ENCODE peak calls at places on chromosomes 3 and 15, in seven cellular contexts. W is A549, A is sigmoid colon, L is heart left ventricle, S is tibial artery, Q is stomach, E is endothelial cell of umbilical vein. P is an unnamed sample. For H3K9me3 and H3K4me1, the result is how much of the 10 kb centered on the place peaks cover.

GRCh38 chr3:12286927-12287726 is 1.7 kb upstream of the PPARG start:
- DNase-seq in E (no peak), L (peak), S (no peak), Q (peak), W (peak), A (no peak), P (no peak)

GRCh38 chr15:82647835-82648256 is 683 bp upstream of the CPEB1 start:
- DNase-seq in L (no peak), S (no peak), Q (no peak), W (no peak), A (peak), E (no peak), P (no peak)

GRCh38 chr3:139455855-139456254 is 20.5 kb downstream of the RBP2 start:
- DNase-seq in Q (no peak), L (no peak), E (no peak), S (no peak), A (no peak), W (no peak), P (no peak)

GRCh38 chr3:63625161-63625560 is 27.3 kb upstream of the SNTN start:
- DNase-seq in Q (no peak), S (no peak), A (no peak), W (no peak), L (no peak), E (peak), P (no peak)

GRCh38 chr3:183553263-183554026 is 2.1 kb downstream of the KLHL6 start:
- DNase-seq in Q (no peak), L (no peak), S (no peak), A (no peak), W (no peak), E (peak), P (no peak)

GRCh38 chr3:15707779-15708178 is 90.0 kb downstream of the ANKRD28 start:
- DNase-seq in Q (no peak), E (no peak), W (no peak), A (no peak), S (no peak), L (no peak), P (no peak)

GRCh38 chr15:51318382-51319150 is 19.8 kb downstream of the CYP19A1 start:
- DNase-seq in E (no peak), W (no peak), Q (no peak), A (no peak), S (peak), L (no peak), P (no peak)

GRCh38 chr3:121747976-121748375 is 1.6 kb downstream of the GOLGB1 start:
- DNase-seq in Q (no peak), S (no peak), E (no peak), L (no peak), A (no peak), W (no peak), P (no peak)

GRCh38 chr3:127690823-127691452 is 18.2 kb downstream of the ABTB1 start:
- DNase-seq in S (peak), L (peak), W (peak), Q (peak), A (no peak), E (peak), P (no peak)

GRCh38 chr15:25770618-25771369 is 92.3 kb downstream of the ATP10A start:
- DNase-seq in A (no peak), Q (no peak), L (no peak), S (no peak), E (no peak), W (no peak), P (peak)

GRCh38 chr3:67090472-67090871 is 92.4 kb downstream of the KBTBD8 start:
- DNase-seq in L (no peak), W (no peak), E (peak), Q (no peak), A (no peak), S (no peak), P (no peak)

GRCh38 chr15:65042776-65043322 is 2.3 kb upstream of the SLC51B start:
- DNase-seq in L (no peak), A (no peak), Q (peak), S (no peak), E (no peak), W (no peak), P (no peak)

GRCh38 chr3:150412599-150413069 is 4.5 kb downstream of the TSC22D2 start:
- DNase-seq in S (no peak), E (peak), L (no peak), Q (no peak), W (peak), A (no peak), P (no peak)

GRCh38 chr3:129015388-129016105 is 14.4 kb downstream of the EFCC1 start:
- DNase-seq in S (no peak), W (no peak), L (peak), Q (no peak), E (peak), A (no peak), P (no peak)

GRCh38 chr15:81002254-81003022 is 1.7 kb downstream of the TLNRD1 start:
- DNase-seq in A (no peak), W (peak), S (no peak), E (peak), L (peak), Q (no peak), P (no peak)

GRCh38 chr3:194671511-194671899 is 486 bp downstream of the LSG1 start:
- DNase-seq in L (no peak), E (peak), Q (no peak), S (no peak), W (peak), A (no peak), P (no peak)

GRCh38 chr3:194114123-194114522 is 21.8 kb upstream of the HES1 start:
- DNase-seq in A (no peak), W (no peak), E (no peak), Q (no peak), L (no peak), S (no peak), P (no peak)

GRCh38 chr3:43913549-43913948 is 222.8 kb downstream of the ABHD5 start:
- DNase-seq in L (no peak), S (no peak), Q (no peak), A (no peak), E (no peak), W (no peak), P (no peak)

GRCh38 chr15:99110581-99111320 is 5.9 kb downstream of the SYNM start:
- DNase-seq in S (peak), Q (no peak), A (peak), W (no peak), L (no peak), E (no peak), P (no peak)

GRCh38 chr15:71781965-71782265 is 28.4 kb upstream of the NR2E3 start:
- DNase-seq in Q (no peak), W (no peak), E (no peak), L (no peak), S (no peak), A (no peak), P (no peak)

DNA sequence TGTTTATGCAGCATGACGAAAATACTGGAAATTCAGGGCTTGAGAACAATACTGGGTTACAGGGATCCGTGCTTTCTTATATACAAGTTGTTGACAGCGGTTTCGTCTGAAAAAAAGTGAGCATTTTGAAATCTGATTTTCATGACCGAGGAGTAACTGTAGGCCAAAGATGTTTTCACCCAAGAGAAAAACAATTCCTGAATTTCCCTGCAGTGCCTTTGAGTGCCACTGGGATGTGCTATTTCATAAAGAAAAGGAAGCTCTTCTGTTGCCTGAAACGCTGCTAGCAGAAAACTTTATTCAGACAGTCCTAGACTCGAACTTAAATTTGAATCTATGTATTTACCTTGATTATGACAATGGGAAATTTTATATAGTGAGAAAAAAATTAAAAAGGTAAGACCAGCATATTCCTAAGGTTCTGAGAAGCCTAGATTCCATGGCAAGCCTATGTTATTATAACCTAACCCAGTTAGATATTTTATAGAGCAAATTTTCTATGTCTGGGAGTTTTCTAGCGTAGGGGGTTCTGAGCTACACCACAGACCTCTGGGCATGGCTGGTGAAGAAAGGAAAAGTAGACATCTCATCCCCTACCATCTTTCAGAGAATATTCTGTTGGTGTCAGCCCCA is 30.2 kb downstream of the KCNAB1 start:
- DNase-seq in E (peak), W (peak), Q (peak), A (peak), L (no peak), S (no peak), P (no peak)
- TF ChIP-seq CTCF in E (peak), W (peak), Q (peak), A (peak), L (peak), S (peak), P (peak)

DNA sequence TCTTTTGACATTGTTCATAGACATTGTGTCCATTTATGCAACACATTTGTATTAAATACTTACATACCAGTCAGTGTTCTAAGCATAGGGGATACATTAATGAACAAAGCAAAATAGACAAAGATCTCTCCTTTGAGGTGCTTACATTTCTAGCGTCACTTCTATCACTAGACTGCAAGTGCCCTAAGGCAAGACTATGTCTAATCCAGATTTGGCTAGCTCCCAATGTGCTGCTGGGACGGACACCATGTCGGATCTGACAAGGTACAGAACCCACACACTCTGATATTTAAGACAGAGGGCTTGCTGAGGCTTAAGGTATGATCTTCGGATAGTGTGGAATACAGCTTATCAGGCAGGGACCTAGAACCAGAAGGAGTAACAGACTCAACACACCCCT is 41.4 kb downstream of the MYLK start:
- DNase-seq in A (no peak), W (no peak), E (no peak), S (no peak), L (no peak), Q (no peak), P (no peak)
- H3K9me3 ChIP-seq in A (under half), W (under half), E (under half), S (under half), L (half or more), Q (under half), P (under half)

GRCh38 chr3:51099794-51100542 is 285.1 kb upstream of the MANF start:
- DNase-seq in S (no peak), L (no peak), Q (peak), A (no peak), E (peak), W (peak), P (peak)

GRCh38 chr3:51106242-51106876 is 278.7 kb upstream of the MANF start:
- DNase-seq in L (no peak), A (no peak), W (no peak), Q (no peak), E (no peak), S (no peak), P (no peak)

GRCh38 chr3:51100543-51100851 is 284.6 kb upstream of the MANF start:
- DNase-seq in A (no peak), L (no peak), Q (no peak), W (no peak), E (no peak), S (no peak), P (no peak)
- H3K4me1 ChIP-seq in A (under half), L (under half), Q (under half), W (under half), E (under half), S (under half), P (under half)

DNA sequence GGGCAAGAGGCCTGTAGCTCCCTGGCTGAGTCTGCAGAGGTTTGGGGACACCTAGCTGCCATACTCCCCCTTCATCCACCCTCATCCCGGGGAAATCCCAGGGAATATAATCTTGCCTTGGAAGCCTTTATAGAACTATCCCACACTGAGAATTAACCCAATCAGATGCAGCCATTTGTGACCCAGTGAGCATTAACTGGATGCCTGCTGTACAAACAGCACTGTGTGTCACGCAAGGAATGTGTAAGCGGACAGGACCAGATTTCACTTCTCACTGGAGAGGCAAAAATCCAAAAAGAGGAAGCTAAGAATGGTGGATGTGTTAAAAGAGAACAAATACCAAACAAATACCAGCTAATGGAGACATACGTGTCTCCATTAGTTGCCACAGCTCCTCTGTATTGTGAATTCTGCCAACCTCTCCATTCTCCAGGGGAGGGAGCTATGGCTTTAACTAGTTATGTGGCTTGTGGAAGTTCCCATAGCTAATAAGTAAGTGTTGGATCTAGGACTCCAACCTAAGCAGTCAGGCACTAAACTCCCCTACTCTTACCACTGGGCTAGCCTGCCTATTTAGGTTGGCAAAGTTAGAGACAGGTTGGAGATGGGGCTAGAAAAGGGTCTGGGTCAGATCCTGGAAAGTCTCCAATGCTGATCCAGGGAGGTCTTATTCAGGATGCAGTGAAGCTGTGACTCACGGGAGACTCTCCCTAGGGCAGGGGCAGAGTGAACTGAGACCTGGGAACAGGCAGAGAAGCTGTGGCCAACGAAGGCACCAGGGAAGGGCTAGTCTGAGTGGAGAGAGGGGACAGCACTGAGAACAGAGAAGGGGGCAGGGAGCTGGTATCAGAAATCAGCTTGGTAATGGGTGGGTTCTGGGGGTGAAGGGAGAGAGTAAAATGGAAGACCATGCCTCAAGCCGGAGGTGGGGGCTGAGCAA is 2.5 kb downstream of the LTF start:
- DNase-seq in A (no peak), L (no peak), W (no peak), E (no peak), S (no peak), Q (no peak), P (no peak)
- TF ChIP-seq CTCF in A (no peak), L (peak), W (no peak), E (no peak), S (no peak), Q (no peak), P (no peak)

GRCh38 chr3:136893848-136894443 is 31.9 kb downstream of the NCK1 start:
- DNase-seq in A (no peak), S (no peak), W (peak), Q (no peak), E (peak), L (no peak), P (no peak)
- H3K9me3 ChIP-seq in A (under half), S (under half), W (under half), Q (under half), E (under half), L (under half), P (under half)

GRCh38 chr3:152381881-152382295 is 113.2 kb downstream of the MBNL1 start:
- DNase-seq in E (no peak), Q (no peak), W (no peak), A (no peak), L (no peak), S (no peak), P (no peak)

GRCh38 chr3:152384412-152384811 is 115.7 kb downstream of the MBNL1 start:
- DNase-seq in W (no peak), S (no peak), A (no peak), L (no peak), Q (no peak), E (no peak), P (no peak)

GRCh38 chr3:152382312-152383135 is 113.8 kb downstream of the MBNL1 start:
- DNase-seq in Q (no peak), S (no peak), E (peak), W (no peak), A (no peak), L (no peak), P (no peak)

GRCh38 chr3:152385761-152386160 is 117.0 kb downstream of the MBNL1 start:
- DNase-seq in W (peak), E (no peak), L (no peak), S (no peak), Q (no peak), A (no peak), P (no peak)

DNA sequence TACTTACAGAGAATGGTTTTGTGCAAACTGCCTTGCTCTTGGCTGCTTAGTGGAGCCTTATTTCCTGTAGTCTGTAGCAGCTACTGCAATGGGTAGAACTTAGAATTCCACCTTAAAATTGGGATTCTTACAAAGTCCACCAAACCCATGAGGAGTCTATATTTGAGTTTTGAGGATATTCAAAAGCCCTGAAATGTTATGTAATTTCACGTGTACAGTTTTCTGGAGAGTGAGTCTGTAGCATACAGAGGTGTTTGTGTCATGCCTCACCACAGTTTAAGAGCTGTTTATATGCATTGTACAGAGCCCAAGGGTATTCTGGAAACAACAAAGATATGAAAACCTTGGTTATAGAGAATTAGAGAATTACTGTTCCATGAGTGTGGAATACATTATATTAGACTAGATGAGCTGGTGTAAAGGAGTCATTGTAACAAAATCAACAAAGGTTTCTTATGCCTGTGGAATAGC is 114.4 kb downstream of the MBNL1 start:
- DNase-seq in L (no peak), A (no peak), S (no peak), W (no peak), Q (no peak), E (no peak), P (no peak)
- H3K4me1 ChIP-seq in L (half or more), A (half or more), S (half or more), W (half or more), Q (half or more), E (half or more), P (under half)

P was measured in lung.